ENCODE peak calls at places on chromosomes 4 and X, in eight cellular contexts. One of them, this sample, is unnamed.

GRCh38 chrX:13164611-13165010 is 120.2 kb upstream of the FAM9C start:
- DNase-seq in ovary: no peak
- DNase-seq in endodermal cell: peak; percentile 57
- DNase-seq in pancreas: no peak
- DNase-seq in transverse colon: no peak
- DNase-seq in mammary epithelial cell: no peak
- DNase-seq in CD4-positive, alpha-beta T cell: no peak
- DNase-seq in CD8-positive, alpha-beta T cell: no peak
- DNase-seq in this sample: no peak

GRCh38 chr4:73086095-73086869 is 16.8 kb upstream of the COX18 start:
- DNase-seq in endodermal cell: no peak
- DNase-seq in CD4-positive, alpha-beta T cell: no peak
- DNase-seq in transverse colon: no peak
- DNase-seq in pancreas: no peak
- DNase-seq in CD8-positive, alpha-beta T cell: no peak
- DNase-seq in ovary: no peak
- DNase-seq in mammary epithelial cell: no peak
- DNase-seq in this sample: no peak

GRCh38 chrX:41516995-41517660 is 70.0 kb downstream of the NYX start:
- DNase-seq in CD8-positive, alpha-beta T cell: no peak
- DNase-seq in CD4-positive, alpha-beta T cell: no peak
- DNase-seq in endodermal cell: no peak
- DNase-seq in ovary: no peak
- DNase-seq in pancreas: no peak
- DNase-seq in mammary epithelial cell: no peak
- DNase-seq in transverse colon: no peak
- DNase-seq in this sample: no peak

GRCh38 chr4:145939241-145939640 is 618 bp upstream of the ZNF827 start:
- DNase-seq in transverse colon: no peak
- DNase-seq in ovary: no peak
- DNase-seq in endodermal cell: no peak
- DNase-seq in CD8-positive, alpha-beta T cell: no peak
- DNase-seq in pancreas: no peak
- DNase-seq in CD4-positive, alpha-beta T cell: no peak
- DNase-seq in mammary epithelial cell: peak; percentile 22
- DNase-seq in this sample: no peak

GRCh38 chrX:30904632-30905031 is 15.6 kb upstream of the TAB3 start:
- DNase-seq in mammary epithelial cell: peak; percentile 71
- DNase-seq in transverse colon: no peak
- DNase-seq in ovary: no peak
- DNase-seq in CD8-positive, alpha-beta T cell: no peak
- DNase-seq in endodermal cell: no peak
- DNase-seq in pancreas: no peak
- DNase-seq in CD4-positive, alpha-beta T cell: no peak
- DNase-seq in this sample: no peak

GRCh38 chrX:12065251-12065650 is 73.0 kb upstream of the FRMPD4 start:
- DNase-seq in ovary: no peak
- DNase-seq in mammary epithelial cell: peak; percentile 62
- DNase-seq in pancreas: no peak
- DNase-seq in CD8-positive, alpha-beta T cell: no peak
- DNase-seq in transverse colon: no peak
- DNase-seq in endodermal cell: peak; percentile 69
- DNase-seq in CD4-positive, alpha-beta T cell: no peak
- DNase-seq in this sample: peak; percentile 24

GRCh38 chr4:112633477-112634235 is 3.1 kb downstream of the ZGRF1 start:
- DNase-seq in endodermal cell: no peak
- DNase-seq in transverse colon: no peak
- DNase-seq in CD4-positive, alpha-beta T cell: no peak
- DNase-seq in CD8-positive, alpha-beta T cell: no peak
- DNase-seq in ovary: no peak
- DNase-seq in mammary epithelial cell: peak; percentile 15
- DNase-seq in pancreas: no peak
- DNase-seq in this sample: no peak

GRCh38 chr4:176277162-176277904 is 8.3 kb upstream of the ASB5 start:
- DNase-seq in CD8-positive, alpha-beta T cell: no peak
- DNase-seq in pancreas: peak; percentile 62
- DNase-seq in ovary: peak; percentile 51
- DNase-seq in endodermal cell: peak; percentile 83
- DNase-seq in CD4-positive, alpha-beta T cell: peak; percentile 3
- DNase-seq in transverse colon: peak; percentile 52
- DNase-seq in mammary epithelial cell: peak; percentile 53
- DNase-seq in this sample: peak; percentile 76

GRCh38 chrX:74579597-74580209 is 34.7 kb downstream of the RLIM start:
- DNase-seq in ovary: no peak
- DNase-seq in pancreas: no peak
- DNase-seq in CD8-positive, alpha-beta T cell: no peak
- DNase-seq in transverse colon: no peak
- DNase-seq in mammary epithelial cell: no peak
- DNase-seq in CD4-positive, alpha-beta T cell: no peak
- DNase-seq in endodermal cell: no peak
- DNase-seq in this sample: no peak

GRCh38 chrX:137052641-137053235 is 18.9 kb upstream of the GPR101 start:
- DNase-seq in pancreas: no peak
- DNase-seq in transverse colon: no peak
- DNase-seq in CD8-positive, alpha-beta T cell: no peak
- DNase-seq in CD4-positive, alpha-beta T cell: peak; percentile 11
- DNase-seq in ovary: no peak
- DNase-seq in mammary epithelial cell: no peak
- DNase-seq in endodermal cell: peak; percentile 65
- DNase-seq in this sample: no peak

GRCh38 chrX:154378059-154378798 is 866 bp upstream of the EMD start:
- DNase-seq in pancreas: peak; percentile 96
- DNase-seq in endodermal cell: peak; percentile 73
- DNase-seq in transverse colon: peak; percentile 61
- DNase-seq in CD4-positive, alpha-beta T cell: peak; percentile 24
- DNase-seq in ovary: peak; percentile 80
- DNase-seq in CD8-positive, alpha-beta T cell: no peak
- DNase-seq in mammary epithelial cell: no peak
- DNase-seq in this sample: no peak

GRCh38 chrX:49876750-49877149 is 2.5 kb upstream of the USP27X start:
- DNase-seq in CD8-positive, alpha-beta T cell: no peak
- DNase-seq in endodermal cell: peak; percentile 50
- DNase-seq in CD4-positive, alpha-beta T cell: no peak
- DNase-seq in mammary epithelial cell: peak; percentile 16
- DNase-seq in transverse colon: no peak
- DNase-seq in ovary: no peak
- DNase-seq in pancreas: no peak
- DNase-seq in this sample: peak; percentile 26

GRCh38 chrX:154401045-154401799 is 3.0 kb downstream of the RPL10 start:
- DNase-seq in CD8-positive, alpha-beta T cell: no peak
- DNase-seq in endodermal cell: peak; percentile 81
- DNase-seq in transverse colon: no peak
- DNase-seq in ovary: no peak
- DNase-seq in CD4-positive, alpha-beta T cell: no peak
- DNase-seq in pancreas: no peak
- DNase-seq in mammary epithelial cell: no peak
- DNase-seq in this sample: no peak

GRCh38 chr4:26404597-26405323 is 83.9 kb downstream of the RBPJ start:
- DNase-seq in pancreas: no peak
- DNase-seq in endodermal cell: no peak
- DNase-seq in transverse colon: no peak
- DNase-seq in ovary: no peak
- DNase-seq in CD4-positive, alpha-beta T cell: no peak
- DNase-seq in mammary epithelial cell: no peak
- DNase-seq in CD8-positive, alpha-beta T cell: no peak
- DNase-seq in this sample: no peak

GRCh38 chrX:154490021-154490413 is 412 bp downstream of the SLC10A3 start:
- DNase-seq in pancreas: peak; percentile 37
- DNase-seq in ovary: peak; percentile 69
- DNase-seq in CD4-positive, alpha-beta T cell: no peak
- DNase-seq in endodermal cell: peak; percentile 46
- DNase-seq in CD8-positive, alpha-beta T cell: no peak
- DNase-seq in mammary epithelial cell: peak; percentile 34
- DNase-seq in transverse colon: peak; percentile 30
- DNase-seq in this sample: no peak

GRCh38 chr4:95957054-95957453 is 117.2 kb downstream of the PDHA2 start:
- DNase-seq in endodermal cell: no peak
- DNase-seq in mammary epithelial cell: peak; percentile 60
- DNase-seq in transverse colon: no peak
- DNase-seq in pancreas: no peak
- DNase-seq in CD4-positive, alpha-beta T cell: no peak
- DNase-seq in CD8-positive, alpha-beta T cell: no peak
- DNase-seq in ovary: no peak
- DNase-seq in this sample: no peak

DNA sequence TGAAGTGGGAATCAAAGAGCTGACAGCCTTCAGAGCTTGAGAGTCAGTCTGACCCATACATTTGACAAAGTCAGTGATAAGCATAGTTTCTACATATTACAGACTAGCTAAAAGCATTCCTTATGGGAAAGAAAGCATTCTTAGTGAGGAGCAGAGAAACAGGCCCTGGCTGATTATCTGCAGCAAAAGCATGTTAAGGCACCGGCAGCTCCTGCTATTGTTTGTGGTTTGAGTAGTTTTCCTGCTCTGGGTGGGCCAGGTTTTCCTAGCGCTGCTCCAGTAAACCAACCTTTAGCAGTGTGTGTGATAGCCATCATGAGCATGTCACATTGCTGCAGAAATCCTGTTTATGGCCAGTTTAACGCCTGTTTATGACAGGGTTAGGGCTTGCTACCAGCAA is 51.6 kb upstream of the WDR1 start:
- DNase-seq in endodermal cell: no peak
- DNase-seq in mammary epithelial cell: no peak
- DNase-seq in transverse colon: no peak
- DNase-seq in pancreas: no peak
- DNase-seq in CD4-positive, alpha-beta T cell: no peak
- DNase-seq in CD8-positive, alpha-beta T cell: no peak
- DNase-seq in ovary: no peak
- DNase-seq in this sample: no peak
- H3K27ac ChIP-seq in endodermal cell: no peak overlapping the region
- H3K27ac ChIP-seq in mammary epithelial cell: no peak overlapping the region
- H3K27ac ChIP-seq in transverse colon: no peak overlapping the region
- H3K27ac ChIP-seq in pancreas: no peak overlapping the region
- H3K27ac ChIP-seq in CD4-positive, alpha-beta T cell: no peak overlapping the region
- H3K27ac ChIP-seq in CD8-positive, alpha-beta T cell: no peak overlapping the region
- H3K27ac ChIP-seq in ovary: no peak overlapping the region
- H3K27ac ChIP-seq in this sample: no peak overlapping the region

DNA sequence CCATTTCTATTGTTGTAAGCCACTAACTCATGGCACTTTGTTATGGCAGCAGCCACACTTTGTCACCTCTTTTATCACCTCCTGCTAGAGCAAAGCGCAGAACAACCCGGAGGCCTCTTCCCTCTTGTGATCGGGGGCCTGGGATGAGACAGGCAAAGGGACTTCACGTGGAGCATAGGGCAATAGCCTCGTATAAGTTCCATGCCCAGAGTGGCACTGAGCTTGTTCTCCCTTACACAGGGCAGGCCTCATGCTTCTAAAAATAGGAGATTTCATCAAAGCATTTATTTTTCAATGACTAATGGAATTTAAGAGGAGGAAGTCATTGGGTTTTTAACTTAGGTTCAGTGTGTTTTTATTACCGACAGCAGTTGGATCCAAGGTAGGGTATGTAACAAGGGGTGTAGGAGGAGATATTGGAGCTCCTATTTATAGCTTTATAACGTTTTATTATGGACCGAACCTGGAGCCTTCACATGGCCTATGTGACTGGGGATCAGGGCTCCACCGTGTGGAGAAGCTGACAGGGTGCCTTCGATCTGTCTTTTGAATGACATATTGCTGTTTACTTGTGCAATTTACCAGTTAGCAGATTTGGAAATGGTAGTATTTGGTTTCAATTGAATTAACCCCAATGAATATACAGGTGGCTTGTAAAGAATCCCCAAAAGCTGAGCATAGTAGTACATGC is 93.8 kb downstream of the SLC2A9 start:
- DNase-seq in mammary epithelial cell: no peak
- DNase-seq in transverse colon: no peak
- DNase-seq in CD4-positive, alpha-beta T cell: no peak
- DNase-seq in ovary: no peak
- DNase-seq in endodermal cell: no peak
- DNase-seq in pancreas: no peak
- DNase-seq in CD8-positive, alpha-beta T cell: no peak
- DNase-seq in this sample: no peak
- TF ChIP-seq CTCF in mammary epithelial cell: no peak
- TF ChIP-seq CTCF in transverse colon: no peak
- TF ChIP-seq CTCF in CD4-positive, alpha-beta T cell: no peak
- TF ChIP-seq CTCF in ovary: no peak
- TF ChIP-seq CTCF in endodermal cell: peak; percentile 26
- TF ChIP-seq CTCF in pancreas: no peak
- TF ChIP-seq CTCF in CD8-positive, alpha-beta T cell: no peak
- TF ChIP-seq CTCF in this sample: no peak

GRCh38 chr4:1515156-1515555 is 108.9 kb upstream of the NKX1-1 start:
- DNase-seq in CD8-positive, alpha-beta T cell: no peak
- DNase-seq in endodermal cell: no peak
- DNase-seq in CD4-positive, alpha-beta T cell: no peak
- DNase-seq in mammary epithelial cell: no peak
- DNase-seq in pancreas: no peak
- DNase-seq in ovary: no peak
- DNase-seq in transverse colon: no peak
- DNase-seq in this sample: no peak

GRCh38 chr4:1515763-1516162 is 109.5 kb upstream of the NKX1-1 start:
- DNase-seq in CD4-positive, alpha-beta T cell: no peak
- DNase-seq in CD8-positive, alpha-beta T cell: no peak
- DNase-seq in transverse colon: no peak
- DNase-seq in mammary epithelial cell: no peak
- DNase-seq in ovary: no peak
- DNase-seq in pancreas: no peak
- DNase-seq in endodermal cell: no peak
- DNase-seq in this sample: no peak

GRCh38 chr4:1517592-1518411 is 111.6 kb upstream of the NKX1-1 start:
- DNase-seq in CD4-positive, alpha-beta T cell: no peak
- DNase-seq in endodermal cell: no peak
- DNase-seq in CD8-positive, alpha-beta T cell: no peak
- DNase-seq in ovary: no peak
- DNase-seq in pancreas: no peak
- DNase-seq in transverse colon: no peak
- DNase-seq in mammary epithelial cell: no peak
- DNase-seq in this sample: no peak

GRCh38 chr4:1516261-1516660 is 110.0 kb upstream of the NKX1-1 start:
- DNase-seq in mammary epithelial cell: no peak
- DNase-seq in CD8-positive, alpha-beta T cell: no peak
- DNase-seq in CD4-positive, alpha-beta T cell: no peak
- DNase-seq in transverse colon: no peak
- DNase-seq in pancreas: no peak
- DNase-seq in endodermal cell: no peak
- DNase-seq in ovary: no peak
- DNase-seq in this sample: no peak

GRCh38 chr4:1516881-1517480 is 110.7 kb upstream of the NKX1-1 start:
- DNase-seq in transverse colon: no peak
- DNase-seq in mammary epithelial cell: no peak
- DNase-seq in CD4-positive, alpha-beta T cell: no peak
- DNase-seq in CD8-positive, alpha-beta T cell: no peak
- DNase-seq in ovary: no peak
- DNase-seq in endodermal cell: no peak
- DNase-seq in pancreas: no peak
- DNase-seq in this sample: no peak
- H3K27me3 ChIP-seq in transverse colon: peaks cover 75% of the 10 kb centered on the region
- H3K27me3 ChIP-seq in mammary epithelial cell: peaks cover 3% of the 10 kb centered on the region
- H3K27me3 ChIP-seq in CD4-positive, alpha-beta T cell: peaks cover 13% of the 10 kb centered on the region
- H3K27me3 ChIP-seq in CD8-positive, alpha-beta T cell: peaks cover 5% of the 10 kb centered on the region
- H3K27me3 ChIP-seq in ovary: no peaks in the 10 kb centered on the region
- H3K27me3 ChIP-seq in endodermal cell: peaks cover 20% of the 10 kb centered on the region
- H3K27me3 ChIP-seq in pancreas: no peaks in the 10 kb centered on the region
- H3K27me3 ChIP-seq in this sample: peaks cover 2% of the 10 kb centered on the region

GRCh38 chr4:153823483-153823882 is 34.6 kb upstream of the SFRP2 start:
- DNase-seq in CD4-positive, alpha-beta T cell: no peak
- DNase-seq in pancreas: no peak
- DNase-seq in ovary: no peak
- DNase-seq in mammary epithelial cell: no peak
- DNase-seq in transverse colon: no peak
- DNase-seq in CD8-positive, alpha-beta T cell: no peak
- DNase-seq in endodermal cell: no peak
- DNase-seq in this sample: no peak

GRCh38 chr4:153816542-153816941 is 27.7 kb upstream of the SFRP2 start:
- DNase-seq in CD4-positive, alpha-beta T cell: no peak
- DNase-seq in endodermal cell: peak; percentile 57
- DNase-seq in mammary epithelial cell: no peak
- DNase-seq in CD8-positive, alpha-beta T cell: no peak
- DNase-seq in ovary: no peak
- DNase-seq in pancreas: no peak
- DNase-seq in transverse colon: no peak
- DNase-seq in this sample: no peak

GRCh38 chr4:153822316-153822715 is 33.4 kb upstream of the SFRP2 start:
- DNase-seq in transverse colon: no peak
- DNase-seq in mammary epithelial cell: peak; percentile 38
- DNase-seq in CD4-positive, alpha-beta T cell: no peak
- DNase-seq in ovary: no peak
- DNase-seq in pancreas: no peak
- DNase-seq in endodermal cell: no peak
- DNase-seq in CD8-positive, alpha-beta T cell: no peak
- DNase-seq in this sample: no peak
- H3K27ac ChIP-seq in transverse colon: no peak overlapping the region
- H3K27ac ChIP-seq in mammary epithelial cell: no peak overlapping the region
- H3K27ac ChIP-seq in CD4-positive, alpha-beta T cell: no peak overlapping the region
- H3K27ac ChIP-seq in ovary: no peak overlapping the region
- H3K27ac ChIP-seq in pancreas: no peak overlapping the region
- H3K27ac ChIP-seq in endodermal cell: no peak overlapping the region
- H3K27ac ChIP-seq in CD8-positive, alpha-beta T cell: no peak overlapping the region
- H3K27ac ChIP-seq in this sample: no peak overlapping the region